ENCODE peak calls at places on chromosomes 1 and 21, in five cellular contexts. One of them, this sample, is unnamed.

GRCh38 chr1:86708923-86709322 is 4.5 kb downstream of the SH3GLB1 start:
- DNase-seq in CD4-positive, alpha-beta T cell: no peak
- DNase-seq in left ventricle myocardium inferior: no peak
- DNase-seq in nephron progenitor cell: no peak
- DNase-seq in HFFc6: no peak
- DNase-seq in this sample: no peak

GRCh38 chr1:37389327-37389726 is 85.1 kb upstream of the ZC3H12A start:
- DNase-seq in CD4-positive, alpha-beta T cell: no peak
- DNase-seq in left ventricle myocardium inferior: no peak
- DNase-seq in nephron progenitor cell: no peak
- DNase-seq in HFFc6: no peak
- DNase-seq in this sample: no peak

GRCh38 chr1:214970016-214970415 is 112.5 kb upstream of the KCNK2 start:
- DNase-seq in CD4-positive, alpha-beta T cell: no peak
- DNase-seq in left ventricle myocardium inferior: no peak
- DNase-seq in nephron progenitor cell: no peak
- DNase-seq in HFFc6: no peak
- DNase-seq in this sample: no peak

GRCh38 chr1:212678456-212679410 is 20.9 kb downstream of the BATF3 start:
- DNase-seq in CD4-positive, alpha-beta T cell: no peak
- DNase-seq in left ventricle myocardium inferior: no peak
- DNase-seq in nephron progenitor cell: no peak
- DNase-seq in HFFc6: no peak
- DNase-seq in this sample: no peak

GRCh38 chr1:58854576-58854975 is 70.7 kb upstream of the JUN start:
- DNase-seq in CD4-positive, alpha-beta T cell: no peak
- DNase-seq in left ventricle myocardium inferior: no peak
- DNase-seq in nephron progenitor cell: no peak
- DNase-seq in HFFc6: no peak
- DNase-seq in this sample: no peak

GRCh38 chr1:180482425-180483275 is 19.7 kb downstream of the ACBD6 start:
- DNase-seq in CD4-positive, alpha-beta T cell: no peak
- DNase-seq in left ventricle myocardium inferior: no peak
- DNase-seq in nephron progenitor cell: peak
- DNase-seq in HFFc6: peak
- DNase-seq in this sample: no peak

GRCh38 chr1:176829261-176829976 is 335.1 kb downstream of the ASTN1 start:
- DNase-seq in CD4-positive, alpha-beta T cell: no peak
- DNase-seq in left ventricle myocardium inferior: no peak
- DNase-seq in nephron progenitor cell: no peak
- DNase-seq in HFFc6: no peak
- DNase-seq in this sample: no peak

GRCh38 chr1:107181253-107181977 is 40.6 kb downstream of the NTNG1 start:
- DNase-seq in CD4-positive, alpha-beta T cell: no peak
- DNase-seq in left ventricle myocardium inferior: no peak
- DNase-seq in nephron progenitor cell: no peak
- DNase-seq in HFFc6: no peak
- DNase-seq in this sample: no peak

GRCh38 chr1:179322481-179323026 is 29.0 kb downstream of the SOAT1 start:
- DNase-seq in CD4-positive, alpha-beta T cell: no peak
- DNase-seq in left ventricle myocardium inferior: no peak
- DNase-seq in nephron progenitor cell: no peak
- DNase-seq in HFFc6: no peak
- DNase-seq in this sample: no peak

GRCh38 chr1:154182342-154183044 is 9.4 kb downstream of the TPM3 start:
- DNase-seq in CD4-positive, alpha-beta T cell: peak
- DNase-seq in left ventricle myocardium inferior: peak
- DNase-seq in nephron progenitor cell: peak
- DNase-seq in HFFc6: peak
- DNase-seq in this sample: peak

GRCh38 chr1:111956155-111956817 is 33.2 kb downstream of the KCND3 start:
- DNase-seq in CD4-positive, alpha-beta T cell: no peak
- DNase-seq in left ventricle myocardium inferior: no peak
- DNase-seq in nephron progenitor cell: no peak
- DNase-seq in HFFc6: no peak
- DNase-seq in this sample: no peak

GRCh38 chr1:85449356-85449755 is 15.6 kb downstream of the DDAH1 start:
- DNase-seq in CD4-positive, alpha-beta T cell: no peak
- DNase-seq in left ventricle myocardium inferior: no peak
- DNase-seq in nephron progenitor cell: no peak
- DNase-seq in HFFc6: no peak
- DNase-seq in this sample: no peak

GRCh38 chr1:237799762-237800474 is 90.8 kb downstream of the ZP4 start:
- DNase-seq in CD4-positive, alpha-beta T cell: no peak
- DNase-seq in left ventricle myocardium inferior: peak
- DNase-seq in nephron progenitor cell: peak
- DNase-seq in HFFc6: peak
- DNase-seq in this sample: peak

GRCh38 chr1:108107658-108108057 is 92.5 kb downstream of the SLC25A24 start:
- DNase-seq in CD4-positive, alpha-beta T cell: no peak
- DNase-seq in left ventricle myocardium inferior: no peak
- DNase-seq in nephron progenitor cell: no peak
- DNase-seq in HFFc6: peak
- DNase-seq in this sample: no peak

GRCh38 chr1:204072951-204073836 is at the start of gene SOX13:
- DNase-seq in CD4-positive, alpha-beta T cell: no peak
- DNase-seq in left ventricle myocardium inferior: peak
- DNase-seq in nephron progenitor cell: peak
- DNase-seq in HFFc6: peak
- DNase-seq in this sample: peak

GRCh38 chr1:114126696-114127095 is 27.0 kb downstream of the SYT6 start:
- DNase-seq in CD4-positive, alpha-beta T cell: no peak
- DNase-seq in left ventricle myocardium inferior: no peak
- DNase-seq in nephron progenitor cell: no peak
- DNase-seq in HFFc6: no peak
- DNase-seq in this sample: no peak

GRCh38 chr1:245074232-245074747 is 80.5 kb upstream of the KIF26B start:
- DNase-seq in CD4-positive, alpha-beta T cell: no peak
- DNase-seq in left ventricle myocardium inferior: no peak
- DNase-seq in nephron progenitor cell: no peak
- DNase-seq in HFFc6: peak
- DNase-seq in this sample: no peak

GRCh38 chr1:70874063-70874462 is 173.6 kb downstream of the PTGER3 start:
- DNase-seq in CD4-positive, alpha-beta T cell: no peak
- DNase-seq in left ventricle myocardium inferior: peak
- DNase-seq in nephron progenitor cell: no peak
- DNase-seq in HFFc6: no peak
- DNase-seq in this sample: no peak

GRCh38 chr1:7664147-7664892 is 106.8 kb upstream of the VAMP3 start:
- DNase-seq in CD4-positive, alpha-beta T cell: no peak
- DNase-seq in left ventricle myocardium inferior: no peak
- DNase-seq in nephron progenitor cell: no peak
- DNase-seq in HFFc6: no peak
- DNase-seq in this sample: no peak

GRCh38 chr1:66767590-66767989 is 15.3 kb downstream of the DYNLT5 start:
- DNase-seq in CD4-positive, alpha-beta T cell: no peak
- DNase-seq in left ventricle myocardium inferior: no peak
- DNase-seq in nephron progenitor cell: no peak
- DNase-seq in HFFc6: no peak
- DNase-seq in this sample: no peak

GRCh38 chr1:178362784-178363183 is 134.0 kb downstream of the CLEC20A start:
- DNase-seq in CD4-positive, alpha-beta T cell: no peak
- DNase-seq in left ventricle myocardium inferior: no peak
- DNase-seq in nephron progenitor cell: no peak
- DNase-seq in HFFc6: peak
- DNase-seq in this sample: no peak

GRCh38 chr1:1361982-1362423 is 3.6 kb upstream of the MXRA8 start:
- DNase-seq in CD4-positive, alpha-beta T cell: no peak
- DNase-seq in left ventricle myocardium inferior: peak
- DNase-seq in nephron progenitor cell: peak
- DNase-seq in HFFc6: peak
- DNase-seq in this sample: no peak
- TF ChIP-seq CTCF in CD4-positive, alpha-beta T cell: no peak
- TF ChIP-seq CTCF in left ventricle myocardium inferior: peak
- TF ChIP-seq CTCF in nephron progenitor cell: no peak
- TF ChIP-seq CTCF in HFFc6: peak
- TF ChIP-seq CTCF in this sample: no peak

DNA sequence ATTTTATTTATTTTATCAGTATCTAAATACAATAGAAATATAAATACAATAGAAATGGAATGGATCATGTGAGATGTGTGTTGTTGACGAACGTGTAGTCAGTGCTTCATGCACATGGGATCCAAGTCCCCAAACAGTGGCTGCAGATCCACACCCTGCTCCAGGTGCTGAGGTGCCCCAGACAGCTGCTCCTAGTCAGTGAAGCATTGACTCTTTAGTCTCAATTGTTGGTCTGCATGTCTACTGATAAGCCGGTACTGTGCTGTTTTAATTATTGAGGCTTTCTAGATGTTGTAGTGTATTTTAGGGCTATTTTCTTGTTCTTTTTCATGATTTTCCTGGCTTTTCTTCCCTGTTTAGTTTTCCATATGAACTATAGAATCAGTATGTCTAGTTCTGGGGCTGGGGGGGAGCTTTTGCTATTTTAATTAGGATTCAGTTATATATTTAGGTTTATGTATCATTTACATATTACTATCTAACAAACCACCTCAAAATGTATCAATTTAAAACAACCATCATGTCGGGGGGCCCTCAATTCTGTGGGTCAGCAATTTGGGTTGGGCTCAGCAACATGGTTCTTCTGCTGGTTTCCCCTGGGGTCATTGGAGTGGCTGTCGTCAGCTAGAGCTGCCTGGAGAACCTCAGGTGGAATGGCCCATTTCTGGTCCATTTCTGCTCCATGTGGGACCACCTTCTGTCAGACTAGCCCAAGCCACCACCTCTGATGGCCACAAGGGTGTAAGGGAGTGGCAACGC is 63.2 kb upstream of the TRAPPC10 start:
- DNase-seq in CD4-positive, alpha-beta T cell: no peak
- DNase-seq in left ventricle myocardium inferior: no peak
- DNase-seq in nephron progenitor cell: no peak
- DNase-seq in HFFc6: no peak
- DNase-seq in this sample: no peak
- TF ChIP-seq CTCF in CD4-positive, alpha-beta T cell: no peak
- TF ChIP-seq CTCF in left ventricle myocardium inferior: no peak
- TF ChIP-seq CTCF in nephron progenitor cell: no peak
- TF ChIP-seq CTCF in HFFc6: no peak
- TF ChIP-seq CTCF in this sample: no peak

GRCh38 chr1:248884632-248885295 is 21.3 kb upstream of the PGBD2 start:
- DNase-seq in CD4-positive, alpha-beta T cell: no peak
- DNase-seq in left ventricle myocardium inferior: no peak
- DNase-seq in nephron progenitor cell: no peak
- DNase-seq in HFFc6: no peak
- DNase-seq in this sample: no peak
- TF ChIP-seq CTCF in CD4-positive, alpha-beta T cell: no peak
- TF ChIP-seq CTCF in left ventricle myocardium inferior: no peak
- TF ChIP-seq CTCF in nephron progenitor cell: no peak
- TF ChIP-seq CTCF in HFFc6: peak
- TF ChIP-seq CTCF in this sample: no peak

GRCh38 chr1:42403880-42404400 is 23.3 kb downstream of the RIMKLA start:
- DNase-seq in CD4-positive, alpha-beta T cell: no peak
- DNase-seq in left ventricle myocardium inferior: no peak
- DNase-seq in nephron progenitor cell: no peak
- DNase-seq in HFFc6: no peak
- DNase-seq in this sample: no peak
- TF ChIP-seq CTCF in CD4-positive, alpha-beta T cell: no peak
- TF ChIP-seq CTCF in left ventricle myocardium inferior: peak
- TF ChIP-seq CTCF in nephron progenitor cell: no peak
- TF ChIP-seq CTCF in HFFc6: peak
- TF ChIP-seq CTCF in this sample: no peak

GRCh38 chr1:228749765-228750164 is 14.5 kb downstream of the RHOU start:
- DNase-seq in CD4-positive, alpha-beta T cell: no peak
- DNase-seq in left ventricle myocardium inferior: no peak
- DNase-seq in nephron progenitor cell: no peak
- DNase-seq in HFFc6: no peak
- DNase-seq in this sample: no peak

GRCh38 chr1:228750915-228751314 is 15.6 kb downstream of the RHOU start:
- DNase-seq in CD4-positive, alpha-beta T cell: no peak
- DNase-seq in left ventricle myocardium inferior: no peak
- DNase-seq in nephron progenitor cell: no peak
- DNase-seq in HFFc6: no peak
- DNase-seq in this sample: no peak

GRCh38 chr1:228747536-228747935 is 12.3 kb downstream of the RHOU start:
- DNase-seq in CD4-positive, alpha-beta T cell: no peak
- DNase-seq in left ventricle myocardium inferior: no peak
- DNase-seq in nephron progenitor cell: no peak
- DNase-seq in HFFc6: no peak
- DNase-seq in this sample: no peak

GRCh38 chr1:228745497-228745896 is 10.2 kb downstream of the RHOU start:
- DNase-seq in CD4-positive, alpha-beta T cell: no peak
- DNase-seq in left ventricle myocardium inferior: no peak
- DNase-seq in nephron progenitor cell: no peak
- DNase-seq in HFFc6: no peak
- DNase-seq in this sample: no peak

DNA sequence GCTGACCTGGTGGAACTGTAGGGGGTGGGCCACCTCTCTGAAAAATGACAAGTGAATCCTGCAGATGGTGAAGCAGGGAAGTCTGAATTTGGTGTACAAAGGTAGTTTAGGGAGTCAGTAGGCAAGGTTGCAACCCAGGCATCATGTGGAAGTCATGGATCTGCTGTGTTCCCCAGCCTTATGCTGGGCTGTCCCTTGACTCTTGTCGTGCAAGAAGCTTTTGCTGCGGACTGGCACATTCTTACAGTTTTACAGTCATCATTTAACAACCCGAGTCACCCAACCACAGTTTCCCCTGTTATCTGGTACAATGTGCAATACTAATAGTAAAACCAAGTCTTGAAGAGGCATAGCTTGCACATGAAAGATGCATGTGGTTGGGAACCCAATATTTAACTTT is 13.2 kb downstream of the RHOU start:
- DNase-seq in CD4-positive, alpha-beta T cell: no peak
- DNase-seq in left ventricle myocardium inferior: no peak
- DNase-seq in nephron progenitor cell: no peak
- DNase-seq in HFFc6: no peak
- DNase-seq in this sample: no peak
- TF ChIP-seq CTCF in CD4-positive, alpha-beta T cell: no peak
- TF ChIP-seq CTCF in left ventricle myocardium inferior: no peak
- TF ChIP-seq CTCF in nephron progenitor cell: no peak
- TF ChIP-seq CTCF in HFFc6: no peak
- TF ChIP-seq CTCF in this sample: no peak

GRCh38 chr1:92461364-92462097 is 25.2 kb downstream of the GFI1 start:
- DNase-seq in CD4-positive, alpha-beta T cell: no peak
- DNase-seq in left ventricle myocardium inferior: no peak
- DNase-seq in nephron progenitor cell: no peak
- DNase-seq in HFFc6: no peak
- DNase-seq in this sample: no peak
- TF ChIP-seq CTCF in CD4-positive, alpha-beta T cell: no peak
- TF ChIP-seq CTCF in left ventricle myocardium inferior: no peak
- TF ChIP-seq CTCF in nephron progenitor cell: no peak
- TF ChIP-seq CTCF in HFFc6: peak
- TF ChIP-seq CTCF in this sample: no peak

GRCh38 chr1:186634511-186634910 is 45.7 kb downstream of the PTGS2 start:
- DNase-seq in CD4-positive, alpha-beta T cell: no peak
- DNase-seq in left ventricle myocardium inferior: no peak
- DNase-seq in nephron progenitor cell: no peak
- DNase-seq in HFFc6: no peak
- DNase-seq in this sample: no peak
- TF ChIP-seq CTCF in CD4-positive, alpha-beta T cell: no peak
- TF ChIP-seq CTCF in left ventricle myocardium inferior: no peak
- TF ChIP-seq CTCF in nephron progenitor cell: no peak
- TF ChIP-seq CTCF in HFFc6: no peak
- TF ChIP-seq CTCF in this sample: no peak